ENCODE peak calls at places on chromosome 4, in four cellular contexts. N, I, Q and F are unnamed samples.

GRCh38 chr4:95547708-95548471 is 883 bp downstream of the UNC5C start:
- DNase-seq in N (no peak), I (peak; percentile 37), Q (peak; percentile 26), F (peak; percentile 18)

GRCh38 chr4:31169851-31170250 is 449.7 kb downstream of the PCDH7 start:
- DNase-seq in N (peak; percentile 10), I (no peak), Q (no peak), F (peak; percentile 2)

GRCh38 chr4:6011686-6012085 is 6.5 kb downstream of the C4orf50 start:
- DNase-seq in N (no peak), I (no peak), Q (no peak), F (no peak)

GRCh38 chr4:76716020-76716419 is 181.9 kb downstream of the SOWAHB start:
- DNase-seq in N (no peak), I (no peak), Q (no peak), F (no peak)

GRCh38 chr4:52837716-52838558 is 24.2 kb upstream of the RASL11B start:
- DNase-seq in N (peak; percentile 93), I (peak; percentile 83), Q (peak; percentile 83), F (peak; percentile 87)

GRCh38 chr4:127660486-127660885 is 27.7 kb downstream of the INTU start:
- DNase-seq in N (no peak), I (no peak), Q (no peak), F (no peak)

GRCh38 chr4:132683957-132684356 is 465.1 kb upstream of the PCDH10 start:
- DNase-seq in N (peak; percentile 75), I (no peak), Q (no peak), F (no peak)

GRCh38 chr4:186058253-186058979 is 10.5 kb upstream of the TLR3 start:
- DNase-seq in N (no peak), I (no peak), Q (no peak), F (no peak)

GRCh38 chr4:91147067-91147466 is 1019.9 kb downstream of the CCSER1 start:
- DNase-seq in N (no peak), I (no peak), Q (no peak), F (no peak)

GRCh38 chr4:111027526-111027925 is 404.6 kb upstream of the PITX2 start:
- DNase-seq in N (no peak), I (peak; percentile 85), Q (peak; percentile 90), F (no peak)
- H3K4me2 ChIP-seq in N (no peak overlapping the region), I (peak overlapping the region; percentile 48), Q (peak overlapping the region; percentile 84), F (no peak overlapping the region)

GRCh38 chr4:8365353-8365752 is 75.2 kb downstream of the ACOX3 start:
- DNase-seq in N (no peak), I (no peak), Q (no peak), F (no peak)
- H3K36me3 ChIP-seq in N (no peaks in the 10 kb centered on the region), I (no peaks in the 10 kb centered on the region), Q (no peaks in the 10 kb centered on the region), F (no peaks in the 10 kb centered on the region)

GRCh38 chr4:151715881-151716280 is 44.9 kb downstream of the GATB start:
- DNase-seq in N (no peak), I (no peak), Q (no peak), F (no peak)
- H3K4me2 ChIP-seq in N (no peak overlapping the region), I (no peak overlapping the region), Q (no peak overlapping the region), F (no peak overlapping the region)

DNA sequence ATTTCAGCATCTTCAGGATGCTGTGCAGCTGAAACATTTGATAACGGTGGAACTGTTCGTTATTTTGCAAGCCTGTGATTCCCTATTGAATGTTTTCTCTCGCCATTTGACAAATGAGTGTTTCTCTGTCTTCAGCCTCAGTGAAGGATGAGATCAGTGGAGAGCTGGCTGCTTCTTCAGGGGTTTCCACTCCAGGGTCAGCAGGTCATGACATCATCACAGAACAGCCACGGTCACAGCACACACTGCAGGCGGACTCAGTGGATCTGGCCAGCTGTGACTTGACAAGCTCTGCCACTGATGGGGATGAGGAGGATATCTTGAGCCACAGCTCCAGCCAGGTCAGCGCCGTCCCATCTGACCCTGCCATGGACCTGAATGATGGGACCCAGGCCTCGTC is 52.6 kb downstream of the HTT start:
- DNase-seq in N (no peak), I (no peak), Q (no peak), F (no peak)
- H3K36me3 ChIP-seq in N (peaks cover 10% of the 10 kb centered on the region), I (peaks cover 46% of the 10 kb centered on the region), Q (peaks cover 33% of the 10 kb centered on the region), F (peaks cover 10% of the 10 kb centered on the region)

DNA sequence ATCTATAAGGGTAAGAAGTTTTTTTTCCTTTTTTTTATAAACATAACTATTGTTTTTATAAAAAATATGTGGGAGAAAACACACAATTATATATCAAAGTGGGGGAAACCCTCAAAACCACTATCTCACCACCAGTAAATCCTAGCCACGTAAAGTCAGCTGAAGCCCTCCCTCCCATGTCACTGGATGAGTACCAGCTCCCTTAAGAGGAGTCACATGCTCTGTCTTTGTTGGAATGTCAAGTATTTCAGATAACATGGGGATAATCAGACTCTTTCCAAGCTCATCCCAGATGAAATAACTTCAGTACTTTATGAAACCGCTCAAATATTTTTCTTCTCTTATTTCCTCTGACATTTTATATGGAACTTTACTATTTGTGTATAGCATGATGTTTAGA is 2.4 kb downstream of the MYOZ2 start:
- DNase-seq in N (peak; percentile 85), I (peak; percentile 51), Q (no peak), F (no peak)
- H3K4me2 ChIP-seq in N (no peak overlapping the region), I (no peak overlapping the region), Q (peak overlapping the region; percentile 19), F (no peak overlapping the region)

GRCh38 chr4:764405-765169 is 59.0 kb downstream of the PCGF3 start:
- DNase-seq in N (no peak), I (no peak), Q (no peak), F (no peak)
- H3K36me3 ChIP-seq in N (peaks cover 13% of the 10 kb centered on the region), I (peaks cover 23% of the 10 kb centered on the region), Q (peaks cover 17% of the 10 kb centered on the region), F (no peaks in the 10 kb centered on the region)